ENCODE peak calls at places on chromosomes 3 and 15, in nine cellular contexts. M is WERI-Rb-1; K is progenitor cell of endocrine pancreas; N is GM23338; A is right atrium auricular region; D is CD8-positive, alpha-beta T cell; G is HFFc6; X is CD4-positive, alpha-beta T cell; I is osteocyte. B is an unnamed sample.

GRCh38 chr15:45871121-45871855 is 236.5 kb downstream of the SQOR start:
- DNase-seq in M (no peak), K (no peak), N (no peak), A (no peak), D (no peak), G (peak), X (no peak), I (peak), B (no peak)

GRCh38 chr3:52323526-52324295 is 7.6 kb downstream of the DNAH1 start:
- DNase-seq in M (no peak), K (no peak), N (no peak), A (no peak), D (no peak), G (no peak), X (no peak), I (no peak), B (no peak)

GRCh38 chr3:21017115-21017852 is 733.7 kb downstream of the ZNF385D start:
- DNase-seq in M (peak), K (no peak), N (peak), A (no peak), D (no peak), G (no peak), X (no peak), I (no peak), B (peak)

GRCh38 chr3:52053307-52054304 is 2.8 kb downstream of the DUSP7 start:
- DNase-seq in M (no peak), K (no peak), N (no peak), A (no peak), D (no peak), G (peak), X (peak), I (no peak), B (peak)

GRCh38 chr15:37204698-37205097 is 104.3 kb upstream of the MEIS2 start:
- DNase-seq in M (no peak), K (no peak), N (peak), A (no peak), D (no peak), G (no peak), X (no peak), I (no peak), B (no peak)

GRCh38 chr15:82944038-82944437 is 8.5 kb downstream of the HOMER2 start:
- DNase-seq in M (no peak), K (no peak), N (no peak), A (no peak), D (no peak), G (no peak), X (no peak), I (no peak), B (no peak)

GRCh38 chr3:160822931-160823330 is 66.9 kb downstream of the PPM1L start:
- DNase-seq in M (no peak), K (no peak), N (no peak), A (no peak), D (no peak), G (no peak), X (no peak), I (no peak), B (no peak)

GRCh38 chr15:68326711-68327412 is 49.3 kb downstream of the FEM1B start:
- DNase-seq in M (no peak), K (no peak), N (no peak), A (no peak), D (no peak), G (no peak), X (no peak), I (no peak), B (no peak)

GRCh38 chr3:37537914-37538691 is 323.6 kb upstream of the CTDSPL start:
- DNase-seq in M (peak), K (no peak), N (no peak), A (no peak), D (no peak), G (no peak), X (no peak), I (no peak), B (no peak)

GRCh38 chr3:9143180-9143579 is 106.3 kb downstream of the SRGAP3 start:
- DNase-seq in M (no peak), K (no peak), N (no peak), A (no peak), D (no peak), G (no peak), X (no peak), I (no peak), B (no peak)

GRCh38 chr15:51681303-51681963 is at the start of gene SCG3:
- DNase-seq in M (peak), K (peak), N (peak), A (no peak), D (peak), G (no peak), X (peak), I (peak), B (peak)

GRCh38 chr3:179322481-179323196 is at the start of gene ZNF639:
- DNase-seq in M (peak), K (peak), N (peak), A (peak), D (peak), G (peak), X (peak), I (peak), B (peak)

GRCh38 chr3:2727566-2728318 is 382.4 kb downstream of the IL5RA start:
- DNase-seq in M (no peak), K (no peak), N (no peak), A (no peak), D (no peak), G (no peak), X (no peak), I (no peak), B (no peak)

GRCh38 chr15:61084502-61084901 is 144.6 kb downstream of the RORA start:
- DNase-seq in M (no peak), K (no peak), N (no peak), A (no peak), D (no peak), G (no peak), X (no peak), I (no peak), B (no peak)

GRCh38 chr15:67887776-67888175 is 47.9 kb upstream of the RNU6-1 start:
- DNase-seq in M (no peak), K (no peak), N (no peak), A (no peak), D (no peak), G (no peak), X (no peak), I (no peak), B (no peak)

GRCh38 chr3:135034291-135034768 is 239.3 kb downstream of the EPHB1 start:
- DNase-seq in M (peak), K (no peak), N (no peak), A (no peak), D (no peak), G (no peak), X (no peak), I (no peak), B (no peak)

GRCh38 chr3:107604057-107604802 is 81.5 kb downstream of the BBX start:
- DNase-seq in M (no peak), K (no peak), N (no peak), A (no peak), D (no peak), G (peak), X (no peak), I (no peak), B (no peak)

GRCh38 chr3:184361532-184361931 is at the start of the genes CLCN2 and POLR2H:
- DNase-seq in M (peak), K (peak), N (peak), A (no peak), D (no peak), G (no peak), X (peak), I (no peak), B (peak)

GRCh38 chr3:100656945-100657344 is 47.5 kb downstream of the ADGRG7 start:
- DNase-seq in M (no peak), K (no peak), N (no peak), A (no peak), D (no peak), G (no peak), X (no peak), I (no peak), B (no peak)

GRCh38 chr15:90266061-90266431 is 574 bp downstream of the NGRN start:
- DNase-seq in M (peak), K (no peak), N (peak), A (no peak), D (no peak), G (peak), X (peak), I (no peak), B (peak)

GRCh38 chr3:143676021-143676420 is 172.2 kb downstream of the SLC9A9 start:
- DNase-seq in M (no peak), K (no peak), N (no peak), A (no peak), D (no peak), G (no peak), X (no peak), I (no peak), B (no peak)

GRCh38 chr15:78437107-78437761 is 782 bp upstream of the IREB2 start:
- DNase-seq in M (no peak), K (no peak), N (peak), A (no peak), D (no peak), G (no peak), X (no peak), I (no peak), B (peak)

GRCh38 chr3:13419356-13420050 is 619 bp downstream of the NUP210 start:
- DNase-seq in M (peak), K (peak), N (peak), A (no peak), D (peak), G (no peak), X (peak), I (no peak), B (no peak)

GRCh38 chr15:67918205-67918861 is 78.5 kb upstream of the RNU6-1 start:
- DNase-seq in M (no peak), K (no peak), N (no peak), A (peak), D (no peak), G (no peak), X (no peak), I (no peak), B (no peak)

GRCh38 chr3:112561693-112562529 is at the start of the genes ATG3 and SLC35A5:
- DNase-seq in M (peak), K (peak), N (peak), A (peak), D (peak), G (peak), X (peak), I (peak), B (peak)

GRCh38 chr15:81176291-81176893 is 20.3 kb upstream of the IL16 start:
- DNase-seq in M (no peak), K (no peak), N (peak), A (peak), D (no peak), G (no peak), X (no peak), I (no peak), B (no peak)

GRCh38 chr15:81178365-81178764 is 18.3 kb upstream of the IL16 start:
- DNase-seq in M (no peak), K (no peak), N (no peak), A (no peak), D (no peak), G (no peak), X (no peak), I (no peak), B (no peak)

GRCh38 chr15:81175496-81175895 is 21.2 kb upstream of the IL16 start:
- DNase-seq in M (no peak), K (no peak), N (no peak), A (no peak), D (no peak), G (no peak), X (no peak), I (no peak), B (no peak)

GRCh38 chr15:81174125-81174524 is 22.6 kb upstream of the IL16 start:
- DNase-seq in M (no peak), K (no peak), N (no peak), A (no peak), D (no peak), G (no peak), X (no peak), I (no peak), B (no peak)

DNA sequence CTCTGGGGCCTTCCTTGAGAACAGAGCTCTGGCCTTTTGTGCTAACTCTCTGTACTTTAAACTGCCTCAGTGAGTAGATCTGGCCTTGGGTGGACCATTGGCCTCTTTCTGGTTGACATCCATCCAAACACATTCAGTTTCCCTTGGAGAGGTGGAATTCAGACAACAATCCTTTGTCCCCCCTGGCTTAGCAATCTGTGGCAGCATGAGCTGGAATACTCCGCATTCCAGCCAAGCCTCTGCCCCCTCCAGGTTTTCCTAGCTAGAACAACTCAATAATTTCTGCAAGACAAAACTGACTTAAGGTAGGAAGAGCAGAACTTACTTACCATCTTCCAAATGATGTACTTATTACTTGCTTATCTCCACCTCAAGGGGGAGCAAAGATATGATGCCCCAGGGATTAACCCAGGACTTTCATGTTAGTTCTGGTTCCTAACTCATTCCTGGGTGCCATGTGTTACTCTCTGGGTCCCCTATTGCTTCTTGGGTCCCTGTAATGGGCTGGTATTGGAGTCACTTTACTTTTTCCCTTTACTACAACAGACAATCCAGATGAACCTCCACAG is 21.8 kb upstream of the IL16 start:
- DNase-seq in M (no peak), K (no peak), N (peak), A (no peak), D (no peak), G (no peak), X (no peak), I (no peak), B (no peak)
- TF ChIP-seq CTCF in M (no peak), K (no peak), N (peak), A (no peak), D (no peak), G (peak), X (no peak), I (no peak), B (no peak)

GRCh38 chr3:123099331-123100191 is 32.7 kb downstream of the PDIA5 start:
- DNase-seq in M (no peak), K (no peak), N (peak), A (no peak), D (no peak), G (no peak), X (no peak), I (no peak), B (no peak)
- TF ChIP-seq CTCF in M (no peak), K (no peak), N (no peak), A (no peak), D (no peak), G (no peak), X (no peak), I (no peak), B (no peak)

GRCh38 chr3:197527569-197527968 is 28.2 kb downstream of the BDH1 start:
- DNase-seq in M (no peak), K (no peak), N (no peak), A (no peak), D (no peak), G (no peak), X (no peak), I (no peak), B (no peak)

GRCh38 chr3:197528190-197528589 is 27.6 kb downstream of the BDH1 start:
- DNase-seq in M (no peak), K (no peak), N (no peak), A (no peak), D (no peak), G (peak), X (no peak), I (no peak), B (no peak)

GRCh38 chr3:197524128-197524527 is 31.6 kb downstream of the BDH1 start:
- DNase-seq in M (no peak), K (no peak), N (no peak), A (no peak), D (no peak), G (no peak), X (no peak), I (no peak), B (no peak)

GRCh38 chr3:197523551-197523950 is 32.2 kb downstream of the BDH1 start:
- DNase-seq in M (no peak), K (no peak), N (no peak), A (no peak), D (no peak), G (no peak), X (no peak), I (no peak), B (no peak)

GRCh38 chr3:197525706-197526105 is 30.1 kb downstream of the BDH1 start:
- DNase-seq in M (no peak), K (no peak), N (no peak), A (no peak), D (no peak), G (peak), X (no peak), I (no peak), B (no peak)
- TF ChIP-seq CTCF in M (peak), K (no peak), N (peak), A (no peak), D (no peak), G (peak), X (no peak), I (peak), B (no peak)

GRCh38 chr3:128075516-128076464 is 23.6 kb downstream of the SEC61A1 start:
- DNase-seq in M (peak), K (peak), N (peak), A (peak), D (peak), G (peak), X (peak), I (peak), B (peak)
- TF ChIP-seq CTCF in M (peak), K (peak), N (peak), A (peak), D (peak), G (peak), X (peak), I (peak), B (peak)

GRCh38 chr3:148931574-148931973 is 59.8 kb upstream of the GYG1 start:
- DNase-seq in M (no peak), K (no peak), N (peak), A (no peak), D (no peak), G (no peak), X (no peak), I (no peak), B (no peak)
- TF ChIP-seq CTCF in M (no peak), K (no peak), N (peak), A (no peak), D (no peak), G (no peak), X (no peak), I (no peak), B (no peak)

GRCh38 chr15:35181538-35181937 is 96.4 kb upstream of the NANOGP8 start:
- DNase-seq in M (no peak), K (no peak), N (no peak), A (no peak), D (no peak), G (peak), X (no peak), I (no peak), B (no peak)

GRCh38 chr15:35184646-35185045 is 99.6 kb upstream of the NANOGP8 start:
- DNase-seq in M (no peak), K (no peak), N (no peak), A (no peak), D (no peak), G (no peak), X (no peak), I (no peak), B (no peak)

GRCh38 chr15:35191783-35192182 is 106.7 kb upstream of the NANOGP8 start:
- DNase-seq in M (no peak), K (no peak), N (no peak), A (no peak), D (no peak), G (no peak), X (no peak), I (no peak), B (no peak)

GRCh38 chr15:35182841-35183479 is 97.9 kb upstream of the NANOGP8 start:
- DNase-seq in M (peak), K (no peak), N (peak), A (no peak), D (no peak), G (no peak), X (no peak), I (no peak), B (no peak)

DNA sequence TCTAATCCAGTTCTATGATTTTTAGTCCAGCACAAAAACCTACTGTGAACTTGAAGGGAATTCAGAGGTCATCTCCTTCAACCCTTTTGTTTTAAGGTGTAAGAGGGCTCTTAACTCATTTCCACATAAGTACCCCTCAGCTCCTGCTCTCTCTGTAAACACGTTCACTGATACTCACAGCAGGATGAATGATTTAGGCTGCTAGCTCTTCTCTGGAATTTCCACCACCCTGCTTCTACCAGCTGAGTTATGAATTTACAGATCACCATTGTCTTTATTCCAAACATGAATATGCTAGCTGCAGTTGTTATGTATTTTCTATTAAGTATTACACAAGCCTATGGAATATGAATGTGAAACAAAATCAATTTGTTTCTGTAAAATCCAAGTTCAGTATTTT is 101.3 kb upstream of the NANOGP8 start:
- DNase-seq in M (no peak), K (no peak), N (peak), A (no peak), D (no peak), G (no peak), X (no peak), I (no peak), B (no peak)
- TF ChIP-seq CTCF in M (no peak), K (no peak), N (no peak), A (no peak), D (no peak), G (no peak), X (no peak), I (no peak), B (no peak)

GRCh38 chr3:66808891-66809578 is 189.1 kb upstream of the KBTBD8 start:
- DNase-seq in M (peak), K (no peak), N (peak), A (no peak), D (no peak), G (no peak), X (no peak), I (no peak), B (no peak)

GRCh38 chr3:66803706-66804496 is 194.2 kb upstream of the KBTBD8 start:
- DNase-seq in M (no peak), K (no peak), N (peak), A (no peak), D (no peak), G (no peak), X (no peak), I (no peak), B (no peak)

GRCh38 chr3:66800941-66801545 is 197.1 kb upstream of the KBTBD8 start:
- DNase-seq in M (no peak), K (no peak), N (no peak), A (no peak), D (no peak), G (peak), X (no peak), I (no peak), B (no peak)

GRCh38 chr3:66797916-66798560 is 200.1 kb upstream of the KBTBD8 start:
- DNase-seq in M (no peak), K (no peak), N (peak), A (no peak), D (no peak), G (no peak), X (no peak), I (peak), B (no peak)

GRCh38 chr3:66803206-66803605 is 194.9 kb upstream of the KBTBD8 start:
- DNase-seq in M (no peak), K (no peak), N (peak), A (no peak), D (no peak), G (no peak), X (no peak), I (no peak), B (no peak)
- TF ChIP-seq CTCF in M (peak), K (peak), N (peak), A (no peak), D (no peak), G (peak), X (no peak), I (peak), B (no peak)

GRCh38 chr3:18847583-18848197 is 300.6 kb upstream of the KCNH8 start:
- DNase-seq in M (no peak), K (no peak), N (peak), A (no peak), D (no peak), G (no peak), X (no peak), I (no peak), B (peak)
- TF ChIP-seq CTCF in M (no peak), K (peak), N (peak), A (peak), D (peak), G (peak), X (no peak), I (peak), B (peak)

GRCh38 chr3:25576836-25577454 is 87.8 kb downstream of the TOP2B start:
- DNase-seq in M (no peak), K (no peak), N (peak), A (no peak), D (no peak), G (no peak), X (no peak), I (no peak), B (no peak)
- TF ChIP-seq CTCF in M (peak), K (no peak), N (peak), A (no peak), D (no peak), G (no peak), X (no peak), I (no peak), B (no peak)